ENCODE peak calls at places on chromosomes 11 and 22, in five cellular contexts. One of them, this sample, is unnamed. For H3K27me3, the result is how much of the 10 kb centered on the place peaks cover.

GRCh38 chr11:110891411-110891810 is 179.2 kb upstream of the ARHGAP20 start:
- DNase-seq in HCT116: no peak
- DNase-seq in endothelial cell of umbilical vein: no peak
- DNase-seq in SK-N-SH: no peak
- DNase-seq in PC-3: no peak
- DNase-seq in this sample: no peak

GRCh38 chr22:50236731-50237409 is 8.0 kb downstream of the TUBGCP6 start:
- DNase-seq in SK-N-SH: no peak
- DNase-seq in endothelial cell of umbilical vein: no peak
- DNase-seq in PC-3: peak
- DNase-seq in HCT116: no peak
- DNase-seq in this sample: peak

GRCh38 chr11:71193431-71193830 is 58.9 kb downstream of the SHANK2 start:
- DNase-seq in SK-N-SH: no peak
- DNase-seq in endothelial cell of umbilical vein: no peak
- DNase-seq in HCT116: no peak
- DNase-seq in PC-3: no peak
- DNase-seq in this sample: no peak

GRCh38 chr22:31139866-31140716 is at the start of gene PLA2G3:
- DNase-seq in HCT116: no peak
- DNase-seq in endothelial cell of umbilical vein: peak
- DNase-seq in PC-3: no peak
- DNase-seq in SK-N-SH: peak
- DNase-seq in this sample: no peak

GRCh38 chr11:69921429-69922014 is 102.3 kb upstream of the FGF3 start:
- DNase-seq in endothelial cell of umbilical vein: no peak
- DNase-seq in PC-3: no peak
- DNase-seq in HCT116: no peak
- DNase-seq in SK-N-SH: no peak
- DNase-seq in this sample: no peak

GRCh38 chr22:26892401-26893033 is 235.1 kb downstream of the MIAT start:
- DNase-seq in SK-N-SH: no peak
- DNase-seq in PC-3: no peak
- DNase-seq in endothelial cell of umbilical vein: peak
- DNase-seq in HCT116: no peak
- DNase-seq in this sample: peak

GRCh38 chr22:49045276-49045675 is 782.4 kb downstream of the BRD1 start:
- DNase-seq in HCT116: no peak
- DNase-seq in PC-3: no peak
- DNase-seq in endothelial cell of umbilical vein: no peak
- DNase-seq in SK-N-SH: no peak
- DNase-seq in this sample: no peak

GRCh38 chr22:25908755-25909154 is 166.8 kb downstream of the MYO18B start:
- DNase-seq in HCT116: no peak
- DNase-seq in endothelial cell of umbilical vein: no peak
- DNase-seq in SK-N-SH: peak
- DNase-seq in PC-3: no peak
- DNase-seq in this sample: no peak

GRCh38 chr22:25942989-25943411 is 201.0 kb downstream of the MYO18B start:
- DNase-seq in PC-3: no peak
- DNase-seq in HCT116: no peak
- DNase-seq in endothelial cell of umbilical vein: no peak
- DNase-seq in SK-N-SH: peak
- DNase-seq in this sample: peak

GRCh38 chr11:109077340-109077927 is 344.6 kb upstream of the C11orf87 start:
- DNase-seq in endothelial cell of umbilical vein: no peak
- DNase-seq in SK-N-SH: no peak
- DNase-seq in PC-3: no peak
- DNase-seq in HCT116: no peak
- DNase-seq in this sample: no peak

GRCh38 chr11:128052912-128053641 is 534.3 kb downstream of the ETS1 start:
- DNase-seq in endothelial cell of umbilical vein: peak
- DNase-seq in HCT116: no peak
- DNase-seq in PC-3: peak
- DNase-seq in SK-N-SH: peak
- DNase-seq in this sample: no peak

GRCh38 chr11:74696932-74697687 is 34.1 kb downstream of the CHRDL2 start:
- DNase-seq in PC-3: no peak
- DNase-seq in HCT116: no peak
- DNase-seq in SK-N-SH: no peak
- DNase-seq in endothelial cell of umbilical vein: peak
- DNase-seq in this sample: no peak

GRCh38 chr11:73645570-73645969 is 811 bp upstream of the PLEKHB1 start:
- DNase-seq in SK-N-SH: no peak
- DNase-seq in endothelial cell of umbilical vein: no peak
- DNase-seq in PC-3: no peak
- DNase-seq in HCT116: no peak
- DNase-seq in this sample: peak

GRCh38 chr22:35205956-35206355 is 51.3 kb upstream of the HMGXB4 start:
- DNase-seq in HCT116: no peak
- DNase-seq in endothelial cell of umbilical vein: no peak
- DNase-seq in SK-N-SH: no peak
- DNase-seq in PC-3: no peak
- DNase-seq in this sample: no peak

GRCh38 chr11:2944953-2945756 is 15.9 kb upstream of the PHLDA2 start:
- DNase-seq in SK-N-SH: peak
- DNase-seq in endothelial cell of umbilical vein: peak
- DNase-seq in PC-3: no peak
- DNase-seq in HCT116: no peak
- DNase-seq in this sample: peak

GRCh38 chr11:115241899-115242298 is 262.3 kb downstream of the CADM1 start:
- DNase-seq in HCT116: no peak
- DNase-seq in PC-3: no peak
- DNase-seq in SK-N-SH: no peak
- DNase-seq in endothelial cell of umbilical vein: no peak
- DNase-seq in this sample: no peak

GRCh38 chr11:114211444-114212122 is 84.6 kb upstream of the NNMT start:
- DNase-seq in SK-N-SH: no peak
- DNase-seq in endothelial cell of umbilical vein: no peak
- DNase-seq in HCT116: no peak
- DNase-seq in PC-3: no peak
- DNase-seq in this sample: no peak

GRCh38 chr11:107293677-107294344 is 163.8 kb downstream of the CWF19L2 start:
- DNase-seq in endothelial cell of umbilical vein: no peak
- DNase-seq in HCT116: no peak
- DNase-seq in SK-N-SH: no peak
- DNase-seq in PC-3: no peak
- DNase-seq in this sample: peak

GRCh38 chr11:125070699-125071254 is 7.7 kb downstream of the SLC37A2 start:
- DNase-seq in HCT116: peak
- DNase-seq in SK-N-SH: no peak
- DNase-seq in endothelial cell of umbilical vein: peak
- DNase-seq in PC-3: peak
- DNase-seq in this sample: no peak

GRCh38 chr11:121606354-121606753 is 153.6 kb upstream of the SORL1-AS1 start:
- DNase-seq in PC-3: no peak
- DNase-seq in endothelial cell of umbilical vein: no peak
- DNase-seq in HCT116: no peak
- DNase-seq in SK-N-SH: no peak
- DNase-seq in this sample: no peak

GRCh38 chr11:44622190-44622650 is 56.8 kb downstream of the CD82 start:
- DNase-seq in endothelial cell of umbilical vein: no peak
- DNase-seq in HCT116: no peak
- DNase-seq in SK-N-SH: no peak
- DNase-seq in PC-3: no peak
- DNase-seq in this sample: peak

GRCh38 chr11:1757861-1758610 is 5.7 kb downstream of the CTSD start:
- DNase-seq in endothelial cell of umbilical vein: no peak
- DNase-seq in SK-N-SH: no peak
- DNase-seq in HCT116: no peak
- DNase-seq in PC-3: no peak
- DNase-seq in this sample: no peak

GRCh38 chr11:117631336-117632090 is 165.5 kb downstream of the DSCAML1 start:
- DNase-seq in endothelial cell of umbilical vein: no peak
- DNase-seq in SK-N-SH: no peak
- DNase-seq in HCT116: no peak
- DNase-seq in PC-3: no peak
- DNase-seq in this sample: no peak

GRCh38 chr11:23124996-23125395 is 264.7 kb upstream of the CCDC179 start:
- DNase-seq in HCT116: no peak
- DNase-seq in PC-3: peak
- DNase-seq in SK-N-SH: no peak
- DNase-seq in endothelial cell of umbilical vein: peak
- DNase-seq in this sample: no peak

GRCh38 chr22:50057292-50057867 is 718 bp downstream of the TTLL8 start:
- DNase-seq in PC-3: no peak
- DNase-seq in SK-N-SH: no peak
- DNase-seq in HCT116: no peak
- DNase-seq in endothelial cell of umbilical vein: no peak
- DNase-seq in this sample: no peak

DNA sequence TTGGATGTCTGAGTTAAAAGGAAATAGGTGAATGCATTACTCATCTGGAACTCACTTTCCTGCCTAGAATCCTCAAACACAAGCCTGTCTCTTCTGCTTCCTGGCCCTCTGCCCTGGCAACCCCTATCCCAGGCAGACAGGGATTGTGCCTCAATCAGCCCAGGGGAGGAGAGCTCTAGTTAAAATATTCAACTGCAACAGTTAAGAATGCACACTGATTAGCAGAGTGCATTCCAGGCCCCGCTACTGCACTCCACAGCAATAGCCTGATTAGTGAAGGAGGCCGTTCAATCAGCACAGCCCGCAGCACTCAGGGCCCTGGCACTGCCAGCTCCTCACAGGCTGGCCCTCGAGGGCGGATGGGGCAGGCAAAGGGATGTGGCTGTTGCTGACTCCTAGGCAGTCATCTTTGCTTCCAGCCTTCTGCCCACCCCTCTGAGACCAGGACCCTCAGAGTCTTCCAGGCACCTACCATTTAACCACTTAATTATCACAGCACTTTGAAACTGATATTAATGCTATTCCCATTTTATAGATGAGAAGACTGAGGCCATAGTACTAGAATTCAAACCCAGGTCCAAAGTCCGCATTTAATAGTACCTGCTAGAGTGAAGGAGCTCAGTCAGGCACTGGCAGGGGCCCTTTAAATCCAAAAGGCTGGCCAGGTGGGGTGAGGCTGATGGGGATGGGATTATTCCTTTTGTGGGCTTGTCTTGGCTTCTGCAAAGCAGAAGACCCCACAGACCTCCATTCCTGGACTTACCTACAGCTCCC is 435.3 kb downstream of the SOX6 start:
- DNase-seq in SK-N-SH: no peak
- DNase-seq in PC-3: no peak
- DNase-seq in endothelial cell of umbilical vein: no peak
- DNase-seq in HCT116: no peak
- DNase-seq in this sample: no peak
- H3K4me3 ChIP-seq in SK-N-SH: no peak
- H3K4me3 ChIP-seq in PC-3: no peak
- H3K4me3 ChIP-seq in endothelial cell of umbilical vein: no peak
- H3K4me3 ChIP-seq in HCT116: no peak
- H3K4me3 ChIP-seq in this sample: no peak

DNA sequence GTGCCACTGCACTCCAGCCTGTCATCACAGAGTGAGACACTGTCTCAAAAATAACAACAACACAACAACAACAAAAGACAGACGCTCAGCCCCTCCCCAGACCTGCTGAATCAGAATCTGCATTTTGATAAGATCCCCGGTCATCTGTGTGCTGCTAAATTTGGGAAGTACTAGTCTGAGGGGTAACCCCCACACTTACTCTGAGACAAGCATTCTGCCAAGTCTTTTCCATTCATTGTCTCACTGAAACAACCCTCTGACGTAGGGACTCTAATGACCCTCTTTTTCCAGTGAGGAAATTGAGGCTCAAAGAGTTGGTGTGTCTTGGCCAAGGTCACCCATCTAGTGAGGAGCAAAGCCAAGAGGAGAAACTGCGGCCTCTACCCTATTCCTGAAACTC is 7.6 kb downstream of the NEFH start:
- DNase-seq in HCT116: no peak
- DNase-seq in SK-N-SH: no peak
- DNase-seq in PC-3: no peak
- DNase-seq in endothelial cell of umbilical vein: no peak
- DNase-seq in this sample: no peak
- H3K27me3 ChIP-seq in HCT116: under half
- H3K27me3 ChIP-seq in SK-N-SH: under half
- H3K27me3 ChIP-seq in PC-3: under half
- H3K27me3 ChIP-seq in endothelial cell of umbilical vein: under half
- H3K27me3 ChIP-seq in this sample: under half

GRCh38 chr11:64305691-64306562 is 603 bp downstream of the ESRRA start:
- DNase-seq in HCT116: peak
- DNase-seq in endothelial cell of umbilical vein: peak
- DNase-seq in SK-N-SH: peak
- DNase-seq in PC-3: peak
- DNase-seq in this sample: peak

GRCh38 chr11:64303109-64304031 is 2.0 kb upstream of the ESRRA start:
- DNase-seq in HCT116: no peak
- DNase-seq in endothelial cell of umbilical vein: no peak
- DNase-seq in PC-3: no peak
- DNase-seq in SK-N-SH: no peak
- DNase-seq in this sample: no peak

GRCh38 chr11:64305075-64305690 is at the start of gene ESRRA:
- DNase-seq in HCT116: peak
- DNase-seq in endothelial cell of umbilical vein: peak
- DNase-seq in PC-3: peak
- DNase-seq in SK-N-SH: peak
- DNase-seq in this sample: peak

GRCh38 chr11:64304316-64305072 is 830 bp upstream of the ESRRA start:
- DNase-seq in endothelial cell of umbilical vein: peak
- DNase-seq in PC-3: peak
- DNase-seq in HCT116: peak
- DNase-seq in SK-N-SH: peak
- DNase-seq in this sample: peak

DNA sequence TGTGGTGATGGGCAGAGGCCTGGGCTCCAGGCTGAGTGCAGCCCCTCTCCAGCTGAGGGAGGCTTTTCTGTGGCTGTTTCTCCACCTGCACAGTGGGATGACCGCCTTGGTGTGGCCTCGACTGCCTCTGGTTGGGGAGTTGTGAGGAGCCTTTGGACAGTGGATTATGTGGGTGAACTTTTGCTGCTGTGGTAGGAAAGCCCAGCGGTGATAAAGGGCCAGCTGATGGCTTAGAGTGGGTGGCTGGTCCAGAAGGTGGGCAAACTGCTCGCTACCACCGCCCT is 1.4 kb upstream of the ESRRA start:
- DNase-seq in PC-3: no peak
- DNase-seq in HCT116: no peak
- DNase-seq in SK-N-SH: no peak
- DNase-seq in endothelial cell of umbilical vein: no peak
- DNase-seq in this sample: no peak
- H3K27ac ChIP-seq in PC-3: peak
- H3K27ac ChIP-seq in HCT116: peak
- H3K27ac ChIP-seq in SK-N-SH: peak
- H3K27ac ChIP-seq in endothelial cell of umbilical vein: no peak
- H3K27ac ChIP-seq in this sample: no peak

DNA sequence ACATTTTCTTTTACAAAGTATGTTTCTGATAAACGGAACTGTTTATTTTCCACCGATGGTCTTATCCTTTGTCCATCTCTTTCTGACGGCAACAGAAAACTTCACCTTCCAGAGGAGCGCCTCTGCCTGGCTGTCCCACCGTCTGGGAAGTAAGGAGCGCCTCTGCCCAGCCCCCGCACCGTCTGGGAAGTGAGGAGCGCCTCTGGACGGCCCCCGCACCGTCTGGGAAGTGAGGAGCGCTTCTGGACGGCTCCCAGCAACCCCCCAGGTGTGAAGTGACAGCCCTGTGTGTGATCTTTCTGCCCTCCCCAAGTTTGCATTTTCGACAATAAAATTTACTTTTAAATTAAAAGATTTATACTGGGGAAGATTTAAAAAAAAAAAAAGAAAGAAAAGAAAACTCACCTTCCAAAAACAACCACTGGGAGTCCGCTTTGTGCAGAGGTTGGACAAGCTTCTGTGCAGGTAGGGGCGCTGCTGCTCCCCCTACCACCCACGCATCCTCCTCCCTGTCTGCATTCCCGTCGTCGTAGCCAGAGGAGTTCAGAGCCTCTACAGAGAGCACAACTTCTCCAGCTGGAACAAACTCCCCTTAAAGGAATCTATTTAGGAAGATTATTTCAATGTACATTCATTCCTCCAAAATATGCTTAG is 1.0 kb upstream of the APOBEC3B start:
- DNase-seq in endothelial cell of umbilical vein: no peak
- DNase-seq in PC-3: peak
- DNase-seq in SK-N-SH: no peak
- DNase-seq in HCT116: peak
- DNase-seq in this sample: no peak
- H3K4me3 ChIP-seq in endothelial cell of umbilical vein: no peak
- H3K4me3 ChIP-seq in PC-3: no peak
- H3K4me3 ChIP-seq in SK-N-SH: no peak
- H3K4me3 ChIP-seq in HCT116: peak
- H3K4me3 ChIP-seq in this sample: no peak

This sample was measured in WERI-Rb-1.